ENCODE peak calls at places on chromosomes 3 and 15, in ten cellular contexts. M, R, G, L, J, Z, P, F, D and N are unnamed samples.
A peak's percentile ranks its signal among the peaks of the same experiment; 100 is the strongest.

GRCh38 chr15:80518522-80518921 is 114.3 kb downstream of the ARNT2 start:
- DNase-seq in M (no peak), R (no peak), G (peak; percentile 17), L (no peak), J (no peak), Z (no peak), P (no peak), F (no peak), D (no peak), N (no peak)

GRCh38 chr3:161409069-161409468 is 37.8 kb upstream of the SPTSSB start:
- DNase-seq in M (no peak), R (no peak), G (peak; percentile 62), L (peak; percentile 70), J (peak; percentile 60), Z (peak; percentile 11), P (no peak), F (no peak), D (no peak), N (peak; percentile 35)

GRCh38 chr15:63338170-63338569 is 43.5 kb downstream of the CA12 start:
- DNase-seq in M (no peak), R (no peak), G (peak; percentile 14), L (peak; percentile 86), J (no peak), Z (no peak), P (no peak), F (no peak), D (no peak), N (no peak)

GRCh38 chr3:72818915-72819314 is 29.3 kb downstream of the SHQ1 start:
- DNase-seq in M (no peak), R (no peak), G (peak; percentile 71), L (peak; percentile 91), J (no peak), Z (no peak), P (no peak), F (no peak), D (no peak), N (no peak)

GRCh38 chr15:82647835-82648256 is 683 bp upstream of the CPEB1 start:
- DNase-seq in M (no peak), R (no peak), G (no peak), L (no peak), J (peak; percentile 17), Z (peak; percentile 45), P (peak; percentile 17), F (no peak), D (no peak), N (peak; percentile 89)

GRCh38 chr3:124569761-124570160 is 160.5 kb upstream of the UMPS start:
- DNase-seq in M (no peak), R (no peak), G (peak; percentile 17), L (no peak), J (no peak), Z (no peak), P (no peak), F (no peak), D (no peak), N (no peak)

GRCh38 chr15:57235865-57236264 is 140.4 kb upstream of the CGNL1 start:
- DNase-seq in M (no peak), R (no peak), G (peak; percentile 86), L (peak; percentile 59), J (no peak), Z (peak; percentile 69), P (no peak), F (no peak), D (no peak), N (no peak)

GRCh38 chr15:67224889-67225288 is 29.6 kb downstream of the AAGAB start:
- DNase-seq in M (no peak), R (no peak), G (no peak), L (no peak), J (no peak), Z (no peak), P (no peak), F (no peak), D (no peak), N (peak; percentile 32)

GRCh38 chr3:149414557-149415231 is 37.2 kb upstream of the TM4SF1 start:
- DNase-seq in M (no peak), R (no peak), G (peak; percentile 74), L (peak; percentile 38), J (no peak), Z (no peak), P (no peak), F (no peak), D (no peak), N (no peak)

GRCh38 chr3:52326976-52327375 is 10.9 kb downstream of the DNAH1 start:
- DNase-seq in M (no peak), R (no peak), G (no peak), L (no peak), J (no peak), Z (no peak), P (no peak), F (no peak), D (no peak), N (no peak)

GRCh38 chr3:97232635-97233034 is 418.2 kb downstream of the EPHA6 start:
- DNase-seq in M (no peak), R (no peak), G (no peak), L (no peak), J (peak; percentile 6), Z (no peak), P (no peak), F (no peak), D (no peak), N (peak; percentile 18)

GRCh38 chr3:173089283-173089682 is 51.8 kb downstream of the SPATA16 start:
- DNase-seq in M (no peak), R (no peak), G (no peak), L (no peak), J (no peak), Z (no peak), P (no peak), F (no peak), D (no peak), N (no peak)

GRCh38 chr15:45732544-45733130 is 97.8 kb downstream of the SQOR start:
- DNase-seq in M (no peak), R (no peak), G (peak; percentile 4), L (no peak), J (no peak), Z (no peak), P (no peak), F (no peak), D (no peak), N (no peak)

GRCh38 chr3:66036586-66037061 is 2.1 kb downstream of the MAGI1 start:
- DNase-seq in M (no peak), R (no peak), G (peak; percentile 41), L (peak; percentile 19), J (no peak), Z (no peak), P (no peak), F (no peak), D (no peak), N (no peak)

GRCh38 chr3:190601597-190601996 is 87.7 kb downstream of the IL1RAP start:
- DNase-seq in M (no peak), R (no peak), G (peak; percentile 52), L (no peak), J (no peak), Z (no peak), P (no peak), F (no peak), D (no peak), N (no peak)

GRCh38 chr3:158727499-158728377 is 4.5 kb downstream of the RARRES1 start:
- DNase-seq in M (no peak), R (no peak), G (peak; percentile 90), L (peak; percentile 84), J (peak; percentile 78), Z (peak; percentile 58), P (no peak), F (peak; percentile 40), D (no peak), N (no peak)

GRCh38 chr3:43870110-43870509 is 179.4 kb downstream of the ABHD5 start:
- DNase-seq in M (no peak), R (no peak), G (peak; percentile 74), L (peak; percentile 85), J (peak; percentile 36), Z (peak; percentile 70), P (no peak), F (no peak), D (no peak), N (no peak)

GRCh38 chr3:177385831-177386301 is 188.6 kb upstream of the TBL1XR1 start:
- DNase-seq in M (no peak), R (no peak), G (peak; percentile 19), L (peak; percentile 85), J (peak; percentile 19), Z (peak; percentile 12), P (no peak), F (no peak), D (no peak), N (no peak)

GRCh38 chr3:43587303-43587702 is 34.5 kb downstream of the ANO10 start:
- DNase-seq in M (no peak), R (no peak), G (no peak), L (no peak), J (no peak), Z (no peak), P (no peak), F (no peak), D (no peak), N (no peak)

GRCh38 chr3:127152676-127153505 is 40.0 kb upstream of the PRR23E start:
- DNase-seq in M (no peak), R (no peak), G (no peak), L (no peak), J (no peak), Z (no peak), P (no peak), F (no peak), D (no peak), N (peak; percentile 71)

GRCh38 chr15:20348900-20349773 is 192.5 kb downstream of the GOLGA6L6 start:
- DNase-seq in M (peak; percentile 22), R (no peak), G (no peak), L (no peak), J (no peak), Z (no peak), P (no peak), F (no peak), D (peak; percentile 56), N (peak; percentile 85)

GRCh38 chr3:43855674-43856299 is 165.0 kb downstream of the ABHD5 start:
- DNase-seq in M (no peak), R (peak; percentile 32), G (peak; percentile 80), L (peak; percentile 79), J (peak; percentile 37), Z (peak; percentile 57), P (no peak), F (no peak), D (no peak), N (no peak)

GRCh38 chr3:10530241-10530640 is 24.9 kb upstream of the ATP2B2 start:
- DNase-seq in M (no peak), R (no peak), G (no peak), L (no peak), J (no peak), Z (no peak), P (no peak), F (no peak), D (no peak), N (no peak)

GRCh38 chr15:47870956-47871625 is 153.8 kb downstream of the SEMA6D start:
- DNase-seq in M (no peak), R (no peak), G (peak; percentile 56), L (peak; percentile 30), J (peak; percentile 72), Z (peak; percentile 24), P (no peak), F (no peak), D (no peak), N (no peak)

GRCh38 chr15:51801391-51801835 is 28.0 kb upstream of the TMOD3 start:
- DNase-seq in M (no peak), R (no peak), G (peak; percentile 64), L (peak; percentile 49), J (peak; percentile 25), Z (peak; percentile 29), P (no peak), F (no peak), D (no peak), N (no peak)

GRCh38 chr15:68334661-68335124 is 57.1 kb downstream of the FEM1B start:
- DNase-seq in M (no peak), R (no peak), G (peak; percentile 63), L (peak; percentile 56), J (peak; percentile 83), Z (peak; percentile 48), P (no peak), F (no peak), D (no peak), N (no peak)

GRCh38 chr3:194184265-194184751 is 48.4 kb downstream of the HES1 start:
- DNase-seq in M (no peak), R (no peak), G (no peak), L (no peak), J (no peak), Z (no peak), P (no peak), F (no peak), D (no peak), N (no peak)

GRCh38 chr3:79846148-79846933 is 78.5 kb upstream of the ROBO1 start:
- DNase-seq in M (no peak), R (no peak), G (no peak), L (no peak), J (no peak), Z (no peak), P (no peak), F (no peak), D (no peak), N (no peak)